ENCODE peak calls at places on chromosome 1, in six cellular contexts. Y is neural progenitor cell, S is SJCRH30, P is HAP-1, O is DMS153, U is glomerular endothelial cell. T is an unnamed sample.

GRCh38 chr1:67493148-67493547 is 62.9 kb upstream of the SERBP1 start:
- DNase-seq in Y (no peak), S (no peak), P (no peak), O (no peak), U (no peak), T (no peak)

GRCh38 chr1:1092149-1092855 is 18.2 kb upstream of the RNF223 start:
- DNase-seq in Y (no peak), S (no peak), P (no peak), O (no peak), U (no peak), T (no peak)

GRCh38 chr1:229059671-229060079 is 211.2 kb upstream of the RAB4A start:
- DNase-seq in Y (no peak), S (no peak), P (no peak), O (no peak), U (no peak), T (no peak)

GRCh38 chr1:189673223-189673622 is 804.4 kb downstream of the BRINP3 start:
- DNase-seq in Y (no peak), S (no peak), P (no peak), O (no peak), U (no peak), T (no peak)

GRCh38 chr1:11550664-11551283 is 71.8 kb downstream of the DISP3 start:
- DNase-seq in Y (peak; percentile 97), S (peak; percentile 96), P (peak; percentile 68), O (no peak), U (peak; percentile 47), T (no peak)

GRCh38 chr1:3074800-3075199 is 5.8 kb downstream of the PRDM16 start:
- DNase-seq in Y (no peak), S (peak; percentile 17), P (no peak), O (no peak), U (no peak), T (no peak)

GRCh38 chr1:79079770-79080169 is 73.2 kb upstream of the ADGRL4 start:
- DNase-seq in Y (no peak), S (peak; percentile 90), P (no peak), O (peak; percentile 11), U (peak; percentile 99), T (no peak)

GRCh38 chr1:14787604-14788003 is 189.1 kb downstream of the KAZN start:
- DNase-seq in Y (no peak), S (no peak), P (no peak), O (no peak), U (no peak), T (no peak)

GRCh38 chr1:228668553-228669400 is 66.5 kb upstream of the RHOU start:
- DNase-seq in Y (no peak), S (no peak), P (no peak), O (peak; percentile 52), U (no peak), T (no peak)

GRCh38 chr1:19664453-19665043 is at the start of gene HTR6:
- DNase-seq in Y (no peak), S (peak; percentile 48), P (no peak), O (no peak), U (no peak), T (peak; percentile 13)

GRCh38 chr1:32925360-32926142 is 24.4 kb upstream of the TMEM54 start:
- DNase-seq in Y (peak; percentile 62), S (peak; percentile 82), P (no peak), O (no peak), U (no peak), T (no peak)

T was measured in COR-L47.